ENCODE peak calls at places on chromosomes 2 and 18, in eight cellular contexts. One of them, this sample, is unnamed.

GRCh38 chr2:175012516-175012915 is 7.3 kb upstream of the CHN1 start:
- DNase-seq in neural crest cell: no peak
- DNase-seq in progenitor cell of endocrine pancreas: no peak
- DNase-seq in nephron progenitor cell: no peak
- DNase-seq in cardiac fibroblast: no peak
- DNase-seq in brain microvascular endothelial cell: no peak
- DNase-seq in left lung: no peak
- DNase-seq in upper lobe of right lung: no peak
- DNase-seq in this sample: no peak

GRCh38 chr2:231184319-231184718 is 14.1 kb upstream of the ARMC9 start:
- DNase-seq in neural crest cell: no peak
- DNase-seq in progenitor cell of endocrine pancreas: peak
- DNase-seq in nephron progenitor cell: no peak
- DNase-seq in cardiac fibroblast: no peak
- DNase-seq in brain microvascular endothelial cell: no peak
- DNase-seq in left lung: no peak
- DNase-seq in upper lobe of right lung: no peak
- DNase-seq in this sample: no peak

GRCh38 chr18:63603772-63604171 is 16.6 kb downstream of the SERPINB13 start:
- DNase-seq in neural crest cell: no peak
- DNase-seq in progenitor cell of endocrine pancreas: no peak
- DNase-seq in nephron progenitor cell: no peak
- DNase-seq in cardiac fibroblast: peak
- DNase-seq in brain microvascular endothelial cell: peak
- DNase-seq in left lung: no peak
- DNase-seq in upper lobe of right lung: no peak
- DNase-seq in this sample: no peak

GRCh38 chr2:112661656-112662305 is 16.0 kb downstream of the SLC20A1 start:
- DNase-seq in neural crest cell: no peak
- DNase-seq in progenitor cell of endocrine pancreas: no peak
- DNase-seq in nephron progenitor cell: no peak
- DNase-seq in cardiac fibroblast: no peak
- DNase-seq in brain microvascular endothelial cell: no peak
- DNase-seq in left lung: no peak
- DNase-seq in upper lobe of right lung: no peak
- DNase-seq in this sample: no peak

GRCh38 chr2:204862809-204863208 is 317.5 kb downstream of the PARD3B start:
- DNase-seq in neural crest cell: no peak
- DNase-seq in progenitor cell of endocrine pancreas: no peak
- DNase-seq in nephron progenitor cell: no peak
- DNase-seq in cardiac fibroblast: no peak
- DNase-seq in brain microvascular endothelial cell: no peak
- DNase-seq in left lung: no peak
- DNase-seq in upper lobe of right lung: no peak
- DNase-seq in this sample: no peak

GRCh38 chr2:171703574-171704347 is 16.5 kb downstream of the DYNC1I2 start:
- DNase-seq in neural crest cell: no peak
- DNase-seq in progenitor cell of endocrine pancreas: no peak
- DNase-seq in nephron progenitor cell: no peak
- DNase-seq in cardiac fibroblast: peak
- DNase-seq in brain microvascular endothelial cell: peak
- DNase-seq in left lung: no peak
- DNase-seq in upper lobe of right lung: no peak
- DNase-seq in this sample: no peak

GRCh38 chr2:81077396-81077795 is 772.8 kb upstream of the LRRTM1 start:
- DNase-seq in neural crest cell: no peak
- DNase-seq in progenitor cell of endocrine pancreas: no peak
- DNase-seq in nephron progenitor cell: no peak
- DNase-seq in cardiac fibroblast: no peak
- DNase-seq in brain microvascular endothelial cell: no peak
- DNase-seq in left lung: no peak
- DNase-seq in upper lobe of right lung: no peak
- DNase-seq in this sample: no peak

GRCh38 chr2:3421053-3421452 is 41.6 kb downstream of the TRAPPC12 start:
- DNase-seq in neural crest cell: no peak
- DNase-seq in progenitor cell of endocrine pancreas: no peak
- DNase-seq in nephron progenitor cell: no peak
- DNase-seq in cardiac fibroblast: no peak
- DNase-seq in brain microvascular endothelial cell: no peak
- DNase-seq in left lung: no peak
- DNase-seq in upper lobe of right lung: no peak
- DNase-seq in this sample: no peak

GRCh38 chr18:37294951-37295350 is 270.6 kb downstream of the CELF4 start:
- DNase-seq in neural crest cell: peak
- DNase-seq in progenitor cell of endocrine pancreas: peak
- DNase-seq in nephron progenitor cell: peak
- DNase-seq in cardiac fibroblast: no peak
- DNase-seq in brain microvascular endothelial cell: peak
- DNase-seq in left lung: no peak
- DNase-seq in upper lobe of right lung: no peak
- DNase-seq in this sample: peak

GRCh38 chr18:73124165-73124564 is 256.4 kb upstream of the NETO1 start:
- DNase-seq in neural crest cell: no peak
- DNase-seq in progenitor cell of endocrine pancreas: no peak
- DNase-seq in nephron progenitor cell: no peak
- DNase-seq in cardiac fibroblast: no peak
- DNase-seq in brain microvascular endothelial cell: no peak
- DNase-seq in left lung: no peak
- DNase-seq in upper lobe of right lung: no peak
- DNase-seq in this sample: no peak

GRCh38 chr18:69002233-69002632 is 204.4 kb downstream of the CCDC102B start:
- DNase-seq in neural crest cell: no peak
- DNase-seq in progenitor cell of endocrine pancreas: no peak
- DNase-seq in nephron progenitor cell: no peak
- DNase-seq in cardiac fibroblast: no peak
- DNase-seq in brain microvascular endothelial cell: no peak
- DNase-seq in left lung: no peak
- DNase-seq in upper lobe of right lung: no peak
- DNase-seq in this sample: no peak

GRCh38 chr2:9545502-9545901 is 10.1 kb downstream of the ADAM17 start:
- DNase-seq in neural crest cell: no peak
- DNase-seq in progenitor cell of endocrine pancreas: no peak
- DNase-seq in nephron progenitor cell: no peak
- DNase-seq in cardiac fibroblast: no peak
- DNase-seq in brain microvascular endothelial cell: no peak
- DNase-seq in left lung: no peak
- DNase-seq in upper lobe of right lung: no peak
- DNase-seq in this sample: no peak

GRCh38 chr18:23401400-23402347 is 51.4 kb upstream of the RIOK3 start:
- DNase-seq in neural crest cell: peak
- DNase-seq in progenitor cell of endocrine pancreas: no peak
- DNase-seq in nephron progenitor cell: peak
- DNase-seq in cardiac fibroblast: peak
- DNase-seq in brain microvascular endothelial cell: peak
- DNase-seq in left lung: no peak
- DNase-seq in upper lobe of right lung: peak
- DNase-seq in this sample: no peak

GRCh38 chr18:49476664-49477411 is 10.2 kb downstream of the C18orf32 start:
- DNase-seq in neural crest cell: no peak
- DNase-seq in progenitor cell of endocrine pancreas: no peak
- DNase-seq in nephron progenitor cell: no peak
- DNase-seq in cardiac fibroblast: peak
- DNase-seq in brain microvascular endothelial cell: peak
- DNase-seq in left lung: peak
- DNase-seq in upper lobe of right lung: peak
- DNase-seq in this sample: no peak

GRCh38 chr2:31426096-31426495 is 11.6 kb upstream of the XDH start:
- DNase-seq in neural crest cell: no peak
- DNase-seq in progenitor cell of endocrine pancreas: no peak
- DNase-seq in nephron progenitor cell: no peak
- DNase-seq in cardiac fibroblast: no peak
- DNase-seq in brain microvascular endothelial cell: no peak
- DNase-seq in left lung: no peak
- DNase-seq in upper lobe of right lung: no peak
- DNase-seq in this sample: no peak

GRCh38 chr2:31429040-31429439 is 14.5 kb upstream of the XDH start:
- DNase-seq in neural crest cell: no peak
- DNase-seq in progenitor cell of endocrine pancreas: no peak
- DNase-seq in nephron progenitor cell: no peak
- DNase-seq in cardiac fibroblast: no peak
- DNase-seq in brain microvascular endothelial cell: no peak
- DNase-seq in left lung: no peak
- DNase-seq in upper lobe of right lung: no peak
- DNase-seq in this sample: no peak

GRCh38 chr2:31429759-31430438 is 15.4 kb upstream of the XDH start:
- DNase-seq in neural crest cell: no peak
- DNase-seq in progenitor cell of endocrine pancreas: no peak
- DNase-seq in nephron progenitor cell: no peak
- DNase-seq in cardiac fibroblast: peak
- DNase-seq in brain microvascular endothelial cell: no peak
- DNase-seq in left lung: no peak
- DNase-seq in upper lobe of right lung: no peak
- DNase-seq in this sample: no peak

GRCh38 chr2:31430439-31431165 is 16.1 kb upstream of the XDH start:
- DNase-seq in neural crest cell: no peak
- DNase-seq in progenitor cell of endocrine pancreas: no peak
- DNase-seq in nephron progenitor cell: no peak
- DNase-seq in cardiac fibroblast: no peak
- DNase-seq in brain microvascular endothelial cell: no peak
- DNase-seq in left lung: no peak
- DNase-seq in upper lobe of right lung: no peak
- DNase-seq in this sample: no peak

GRCh38 chr2:31428001-31428418 is 13.5 kb upstream of the XDH start:
- DNase-seq in neural crest cell: no peak
- DNase-seq in progenitor cell of endocrine pancreas: no peak
- DNase-seq in nephron progenitor cell: no peak
- DNase-seq in cardiac fibroblast: peak
- DNase-seq in brain microvascular endothelial cell: no peak
- DNase-seq in left lung: no peak
- DNase-seq in upper lobe of right lung: no peak
- DNase-seq in this sample: no peak
- TF ChIP-seq CTCF in neural crest cell: no peak
- TF ChIP-seq CTCF in progenitor cell of endocrine pancreas: no peak
- TF ChIP-seq CTCF in nephron progenitor cell: no peak
- TF ChIP-seq CTCF in cardiac fibroblast: peak
- TF ChIP-seq CTCF in brain microvascular endothelial cell: peak
- TF ChIP-seq CTCF in left lung: no peak
- TF ChIP-seq CTCF in upper lobe of right lung: no peak
- TF ChIP-seq CTCF in this sample: no peak

GRCh38 chr2:206392118-206392517 is 51.2 kb upstream of the ADAM23 start:
- DNase-seq in neural crest cell: peak
- DNase-seq in progenitor cell of endocrine pancreas: no peak
- DNase-seq in nephron progenitor cell: peak
- DNase-seq in cardiac fibroblast: peak
- DNase-seq in brain microvascular endothelial cell: peak
- DNase-seq in left lung: no peak
- DNase-seq in upper lobe of right lung: no peak
- DNase-seq in this sample: no peak
- TF ChIP-seq CTCF in neural crest cell: peak
- TF ChIP-seq CTCF in progenitor cell of endocrine pancreas: peak
- TF ChIP-seq CTCF in nephron progenitor cell: peak
- TF ChIP-seq CTCF in cardiac fibroblast: peak
- TF ChIP-seq CTCF in brain microvascular endothelial cell: peak
- TF ChIP-seq CTCF in left lung: no peak
- TF ChIP-seq CTCF in upper lobe of right lung: peak
- TF ChIP-seq CTCF in this sample: no peak

GRCh38 chr2:85799215-85799956 is 45.6 kb downstream of the ATOH8 start:
- DNase-seq in neural crest cell: no peak
- DNase-seq in progenitor cell of endocrine pancreas: no peak
- DNase-seq in nephron progenitor cell: no peak
- DNase-seq in cardiac fibroblast: no peak
- DNase-seq in brain microvascular endothelial cell: no peak
- DNase-seq in left lung: no peak
- DNase-seq in upper lobe of right lung: peak
- DNase-seq in this sample: no peak

GRCh38 chr2:85796046-85796548 is 42.3 kb downstream of the ATOH8 start:
- DNase-seq in neural crest cell: no peak
- DNase-seq in progenitor cell of endocrine pancreas: no peak
- DNase-seq in nephron progenitor cell: no peak
- DNase-seq in cardiac fibroblast: no peak
- DNase-seq in brain microvascular endothelial cell: no peak
- DNase-seq in left lung: peak
- DNase-seq in upper lobe of right lung: peak
- DNase-seq in this sample: no peak

GRCh38 chr2:85797263-85797660 is 43.5 kb downstream of the ATOH8 start:
- DNase-seq in neural crest cell: no peak
- DNase-seq in progenitor cell of endocrine pancreas: no peak
- DNase-seq in nephron progenitor cell: no peak
- DNase-seq in cardiac fibroblast: no peak
- DNase-seq in brain microvascular endothelial cell: no peak
- DNase-seq in left lung: no peak
- DNase-seq in upper lobe of right lung: no peak
- DNase-seq in this sample: no peak

GRCh38 chr2:85796549-85797262 is 42.9 kb downstream of the ATOH8 start:
- DNase-seq in neural crest cell: peak
- DNase-seq in progenitor cell of endocrine pancreas: no peak
- DNase-seq in nephron progenitor cell: no peak
- DNase-seq in cardiac fibroblast: no peak
- DNase-seq in brain microvascular endothelial cell: no peak
- DNase-seq in left lung: peak
- DNase-seq in upper lobe of right lung: peak
- DNase-seq in this sample: no peak

GRCh38 chr2:85797959-85798358 is 44.2 kb downstream of the ATOH8 start:
- DNase-seq in neural crest cell: peak
- DNase-seq in progenitor cell of endocrine pancreas: no peak
- DNase-seq in nephron progenitor cell: peak
- DNase-seq in cardiac fibroblast: peak
- DNase-seq in brain microvascular endothelial cell: peak
- DNase-seq in left lung: no peak
- DNase-seq in upper lobe of right lung: no peak
- DNase-seq in this sample: no peak
- TF ChIP-seq CTCF in neural crest cell: peak
- TF ChIP-seq CTCF in progenitor cell of endocrine pancreas: peak
- TF ChIP-seq CTCF in nephron progenitor cell: peak
- TF ChIP-seq CTCF in cardiac fibroblast: peak
- TF ChIP-seq CTCF in brain microvascular endothelial cell: peak
- TF ChIP-seq CTCF in left lung: peak
- TF ChIP-seq CTCF in upper lobe of right lung: peak
- TF ChIP-seq CTCF in this sample: no peak

GRCh38 chr2:100240386-100240785 is 81.9 kb downstream of the LONRF2 start:
- DNase-seq in neural crest cell: no peak
- DNase-seq in progenitor cell of endocrine pancreas: no peak
- DNase-seq in nephron progenitor cell: no peak
- DNase-seq in cardiac fibroblast: no peak
- DNase-seq in brain microvascular endothelial cell: no peak
- DNase-seq in left lung: no peak
- DNase-seq in upper lobe of right lung: no peak
- DNase-seq in this sample: no peak
- TF ChIP-seq CTCF in neural crest cell: no peak
- TF ChIP-seq CTCF in progenitor cell of endocrine pancreas: no peak
- TF ChIP-seq CTCF in nephron progenitor cell: no peak
- TF ChIP-seq CTCF in cardiac fibroblast: no peak
- TF ChIP-seq CTCF in brain microvascular endothelial cell: no peak
- TF ChIP-seq CTCF in left lung: no peak
- TF ChIP-seq CTCF in upper lobe of right lung: no peak
- TF ChIP-seq CTCF in this sample: no peak

GRCh38 chr18:54622084-54622483 is 31.0 kb downstream of the DYNAP start:
- DNase-seq in neural crest cell: no peak
- DNase-seq in progenitor cell of endocrine pancreas: no peak
- DNase-seq in nephron progenitor cell: no peak
- DNase-seq in cardiac fibroblast: no peak
- DNase-seq in brain microvascular endothelial cell: no peak
- DNase-seq in left lung: no peak
- DNase-seq in upper lobe of right lung: no peak
- DNase-seq in this sample: no peak
- TF ChIP-seq CTCF in neural crest cell: peak
- TF ChIP-seq CTCF in progenitor cell of endocrine pancreas: peak
- TF ChIP-seq CTCF in nephron progenitor cell: peak
- TF ChIP-seq CTCF in cardiac fibroblast: no peak
- TF ChIP-seq CTCF in brain microvascular endothelial cell: no peak
- TF ChIP-seq CTCF in left lung: no peak
- TF ChIP-seq CTCF in upper lobe of right lung: no peak
- TF ChIP-seq CTCF in this sample: peak

This sample was measured in mesothelial cell of epicardium.